ENCODE peak calls at places on chromosomes 3 and 15, in six cellular contexts. V, Y, S, B, D and C are unnamed samples.

GRCh38 chr15:63473007-63473748 is 31.2 kb upstream of the USP3 start:
- DNase-seq in V (no peak), Y (no peak), S (no peak), D (no peak), B (no peak), C (no peak)

GRCh38 chr3:188531210-188531609 is 377.3 kb downstream of the LPP start:
- DNase-seq in D (peak), V (no peak), Y (no peak), B (no peak), S (no peak), C (peak)

GRCh38 chr15:58077427-58077826 is 11.9 kb upstream of the ALDH1A2 start:
- DNase-seq in B (no peak), V (no peak), D (no peak), S (no peak), Y (no peak), C (no peak)

GRCh38 chr3:174776123-174776522 is 83.0 kb upstream of the NAALADL2 start:
- DNase-seq in B (no peak), V (no peak), Y (no peak), S (no peak), D (no peak), C (peak)

GRCh38 chr15:51864408-51865056 is 35.1 kb downstream of the TMOD3 start:
- DNase-seq in B (peak), V (peak), Y (no peak), D (no peak), S (no peak), C (peak)

GRCh38 chr3:172524611-172525010 is 1.4 kb upstream of the TNFSF10 start:
- DNase-seq in B (no peak), V (no peak), Y (no peak), S (no peak), D (peak), C (peak)

GRCh38 chr15:45399381-45400212 is 21.3 kb upstream of the GATM start:
- DNase-seq in Y (no peak), D (no peak), B (no peak), S (peak), V (no peak), C (peak)

GRCh38 chr3:133574260-133574881 is 885 bp downstream of the CDV3 start:
- DNase-seq in B (peak), D (no peak), Y (no peak), V (peak), S (peak), C (peak)

GRCh38 chr3:12143949-12144504 is 14.7 kb downstream of the TIMP4 start:
- DNase-seq in V (no peak), Y (no peak), D (no peak), S (peak), B (no peak), C (no peak)

GRCh38 chr3:9173445-9173844 is 76.0 kb downstream of the SRGAP3 start:
- DNase-seq in B (no peak), Y (no peak), S (no peak), V (no peak), D (no peak), C (no peak)

GRCh38 chr15:66211670-66212455 is 41.7 kb downstream of the MEGF11 start:
- DNase-seq in Y (no peak), V (no peak), B (no peak), D (no peak), S (no peak), C (no peak)

GRCh38 chr15:77481670-77482069 is 61.0 kb downstream of the HMG20A start:
- DNase-seq in B (no peak), S (no peak), D (no peak), V (no peak), Y (no peak), C (peak)

GRCh38 chr3:77079988-77080585 is 40.2 kb downstream of the ROBO2 start:
- DNase-seq in V (no peak), Y (no peak), S (no peak), D (no peak), B (no peak), C (no peak)